ENCODE peak calls at places on chromosomes 6 and 20, in four cellular contexts. Q is activated CD4-positive, alpha-beta T cell treated with anti-CD3 and anti-CD28 coated beads, Interleukin-2, amount 50 U/mL, for 1 hour; Y is mesothelial cell of epicardium; T is CD8-positive, alpha-beta memory T cell. V is an unnamed sample.
A peak's percentile ranks its signal among the peaks of the same experiment; 100 is the strongest.

GRCh38 chr6:105318660-105319059 is 84.2 kb downstream of the PREP start:
- DNase-seq in Y (no peak), Q (no peak), T (no peak), V (no peak)

GRCh38 chr6:108001696-108002231 is 43.8 kb upstream of the SEC63 start:
- DNase-seq in Y (no peak), T (no peak), Q (no peak), V (no peak)

GRCh38 chr6:111482236-111482958 is 621 bp downstream of the REV3L start:
- DNase-seq in Y (peak; percentile 23), T (peak; percentile 26), Q (peak; percentile 37), V (peak; percentile 63)

GRCh38 chr6:10976571-10976970 is 67.5 kb downstream of the ELOVL2 start:
- DNase-seq in Q (no peak), Y (no peak), T (no peak), V (no peak)

GRCh38 chr6:130765181-130765727 is 62.0 kb upstream of the SMLR1 start:
- DNase-seq in Y (no peak), T (no peak), Q (no peak), V (no peak)

GRCh38 chr6:94349227-94349626 is 929.9 kb upstream of the EPHA7 start:
- DNase-seq in Y (no peak), T (no peak), Q (no peak), V (no peak)

GRCh38 chr20:51661609-51662178 is 106.5 kb downstream of the ATP9A start:
- DNase-seq in Q (peak; percentile 10), Y (no peak), T (no peak), V (peak; percentile 38)

GRCh38 chr20:33515569-33516216 is 25.8 kb downstream of the CBFA2T2 start:
- DNase-seq in T (no peak), Q (no peak), Y (no peak), V (no peak)

GRCh38 chr20:60851826-60852704 is 400.0 kb upstream of the CDH4 start:
- DNase-seq in Q (no peak), T (no peak), Y (no peak), V (no peak)

GRCh38 chr6:130970839-130971410 is 92.1 kb downstream of the EPB41L2 start:
- DNase-seq in Y (no peak), Q (no peak), T (no peak), V (no peak)

GRCh38 chr6:100230115-100230975 is 234.4 kb downstream of the SIM1 start:
- DNase-seq in Y (no peak), Q (no peak), T (no peak), V (no peak)

GRCh38 chr6:26476893-26477292 is 19.1 kb downstream of the BTN2A1 start:
- DNase-seq in Q (no peak), T (no peak), Y (no peak), V (no peak)

GRCh38 chr6:137451926-137452325 is 42.3 kb downstream of the OLIG3 start:
- DNase-seq in Q (no peak), Y (no peak), T (no peak), V (no peak)

GRCh38 chr20:46979603-46980241 is 85.1 kb downstream of the EYA2 start:
- DNase-seq in Y (no peak), T (no peak), Q (no peak), V (no peak)

GRCh38 chr20:51095755-51096509 is 73.0 kb upstream of the KCNG1 start:
- DNase-seq in T (no peak), Y (no peak), Q (no peak), V (no peak)

GRCh38 chr6:37830225-37830624 is 10.7 kb downstream of the ZFAND3 start:
- DNase-seq in T (no peak), Y (no peak), Q (no peak), V (no peak)

GRCh38 chr6:46412662-46413061 is 78.6 kb downstream of the RCAN2 start:
- DNase-seq in Q (no peak), T (no peak), Y (no peak), V (no peak)